ENCODE peak calls at places on chromosomes 11 and 22, in seven cellular contexts. D is OCI-LY7, N is cardiac muscle cell, M is endothelial cell of umbilical vein, E is esophagus squamous epithelium, W is gastrocnemius medialis, P is uterus. U is an unnamed sample.

GRCh38 chr22:28111501-28111900 is 192.4 kb upstream of the PITPNB start:
- DNase-seq in D (no peak), N (no peak), M (no peak), E (no peak), W (no peak), P (no peak), U (no peak)

GRCh38 chr22:42939941-42940653 is 74.9 kb downstream of the PACSIN2 start:
- DNase-seq in D (no peak), N (peak), M (peak), E (no peak), W (peak), P (no peak), U (no peak)

GRCh38 chr11:71342116-71342515 is 89.7 kb upstream of the SHANK2 start:
- DNase-seq in D (no peak), N (peak), M (no peak), E (no peak), W (no peak), P (no peak), U (no peak)

GRCh38 chr22:35308480-35308945 is 8.8 kb downstream of the TOM1 start:
- DNase-seq in D (peak), N (no peak), M (no peak), E (no peak), W (no peak), P (no peak), U (no peak)

GRCh38 chr11:129917231-129917630 is 21.9 kb upstream of the NFRKB start:
- DNase-seq in D (no peak), N (no peak), M (no peak), E (no peak), W (no peak), P (no peak), U (no peak)

GRCh38 chr11:80898910-80899309 is 1458.1 kb upstream of the TENM4 start:
- DNase-seq in D (no peak), N (peak), M (no peak), E (no peak), W (no peak), P (no peak), U (no peak)

GRCh38 chr22:21951931-21952465 is 650 bp downstream of the PPM1F start:
- DNase-seq in D (peak), N (peak), M (peak), E (no peak), W (peak), P (no peak), U (no peak)

GRCh38 chr11:73275381-73275750 is 3.2 kb downstream of the P2RY6 start:
- DNase-seq in D (no peak), N (no peak), M (no peak), E (no peak), W (peak), P (no peak), U (no peak)

GRCh38 chr11:3796796-3797328 is 492 bp downstream of the NUP98 start:
- DNase-seq in D (no peak), N (no peak), M (no peak), E (no peak), W (no peak), P (no peak), U (no peak)

GRCh38 chr22:23108324-23109078 is 33.3 kb downstream of the RSPH14 start:
- DNase-seq in D (no peak), N (no peak), M (no peak), E (no peak), W (no peak), P (no peak), U (no peak)

GRCh38 chr22:22702159-22702873 is 57.9 kb downstream of the GGTLC2 start:
- DNase-seq in D (peak), N (no peak), M (no peak), E (no peak), W (no peak), P (no peak), U (no peak)

GRCh38 chr11:89487016-89487415 is 4.2 kb downstream of the NOX4 start:
- DNase-seq in D (no peak), N (no peak), M (peak), E (no peak), W (no peak), P (no peak), U (no peak)

GRCh38 chr11:78039919-78040671 is 17.0 kb upstream of the KCTD14 start:
- DNase-seq in D (no peak), N (peak), M (peak), E (no peak), W (peak), P (peak), U (peak)

GRCh38 chr11:77525455-77526091 is 51.7 kb upstream of the PAK1 start:
- DNase-seq in D (peak), N (peak), M (no peak), E (no peak), W (no peak), P (no peak), U (no peak)

GRCh38 chr11:72924568-72925190 is 110.5 kb downstream of the ATG16L2 start:
- DNase-seq in D (peak), N (peak), M (peak), E (no peak), W (no peak), P (no peak), U (no peak)

GRCh38 chr11:123560001-123560400 is 94.4 kb downstream of the SCN3B start:
- DNase-seq in D (no peak), N (peak), M (no peak), E (no peak), W (peak), P (peak), U (no peak)

GRCh38 chr22:48919851-48920589 is 907.7 kb downstream of the BRD1 start:
- DNase-seq in D (no peak), N (no peak), M (no peak), E (no peak), W (no peak), P (no peak), U (no peak)

GRCh38 chr22:36931446-36931845 is 18.0 kb downstream of the CSF2RB start:
- DNase-seq in D (no peak), N (no peak), M (no peak), E (no peak), W (no peak), P (no peak), U (no peak)

GRCh38 chr11:9754041-9754471 is 90.2 kb downstream of the SWAP70 start:
- DNase-seq in D (peak), N (no peak), M (no peak), E (no peak), W (peak), P (no peak), U (no peak)

GRCh38 chr11:72343159-72343756 is 91.1 kb downstream of the CLPB start:
- DNase-seq in D (no peak), N (peak), M (no peak), E (no peak), W (no peak), P (peak), U (no peak)

GRCh38 chr11:132318421-132319157 is 948.2 kb downstream of the NTM start:
- DNase-seq in D (no peak), N (peak), M (no peak), E (no peak), W (no peak), P (no peak), U (no peak)

GRCh38 chr11:15603208-15603607 is 488.5 kb downstream of the INSC start:
- DNase-seq in D (no peak), N (no peak), M (no peak), E (no peak), W (peak), P (peak), U (no peak)

GRCh38 chr11:18798941-18799469 is 7.4 kb upstream of the PTPN5 start:
- DNase-seq in D (no peak), N (peak), M (no peak), E (no peak), W (no peak), P (no peak), U (no peak)

GRCh38 chr11:129979046-129979605 is 23.5 kb downstream of the PRDM10 start:
- DNase-seq in D (no peak), N (no peak), M (no peak), E (no peak), W (no peak), P (no peak), U (no peak)

GRCh38 chr11:134857035-134857434 is 445.0 kb upstream of the B3GAT1 start:
- DNase-seq in D (no peak), N (no peak), M (no peak), E (no peak), W (no peak), P (no peak), U (no peak)

GRCh38 chr11:61793829-61794204 is 1.1 kb downstream of the FEN1 start:
- DNase-seq in D (no peak), N (no peak), M (no peak), E (no peak), W (no peak), P (no peak), U (no peak)

GRCh38 chr22:25956801-25957200 is 212.5 kb upstream of the SEZ6L start:
- DNase-seq in D (no peak), N (no peak), M (no peak), E (no peak), W (no peak), P (no peak), U (no peak)

GRCh38 chr11:68691402-68691784 is 7.0 kb downstream of the GAL start:
- DNase-seq in D (no peak), N (no peak), M (no peak), E (no peak), W (no peak), P (no peak), U (no peak)

GRCh38 chr11:127677813-127678212 is 677.2 kb upstream of the KIRREL3 start:
- DNase-seq in D (no peak), N (no peak), M (no peak), E (no peak), W (no peak), P (no peak), U (no peak)

GRCh38 chr11:8726395-8726794 is 43.8 kb downstream of the RPL27A start:
- DNase-seq in D (no peak), N (no peak), M (no peak), E (no peak), W (no peak), P (no peak), U (no peak)

GRCh38 chr22:38320605-38321402 is 3.6 kb upstream of the CSNK1E start:
- DNase-seq in D (no peak), N (no peak), M (no peak), E (no peak), W (no peak), P (no peak), U (no peak)

GRCh38 chr11:125591659-125592304 is 870 bp upstream of the STT3A start:
- DNase-seq in D (peak), N (no peak), M (peak), E (no peak), W (peak), P (peak), U (peak)

GRCh38 chr11:58923300-58923788 is 15.9 kb upstream of the GLYATL1 start:
- DNase-seq in D (peak), N (peak), M (no peak), E (no peak), W (no peak), P (no peak), U (no peak)
- TF ChIP-seq CTCF in D (peak), N (peak), M (no peak), E (peak), W (no peak), P (no peak), U (no peak)

DNA sequence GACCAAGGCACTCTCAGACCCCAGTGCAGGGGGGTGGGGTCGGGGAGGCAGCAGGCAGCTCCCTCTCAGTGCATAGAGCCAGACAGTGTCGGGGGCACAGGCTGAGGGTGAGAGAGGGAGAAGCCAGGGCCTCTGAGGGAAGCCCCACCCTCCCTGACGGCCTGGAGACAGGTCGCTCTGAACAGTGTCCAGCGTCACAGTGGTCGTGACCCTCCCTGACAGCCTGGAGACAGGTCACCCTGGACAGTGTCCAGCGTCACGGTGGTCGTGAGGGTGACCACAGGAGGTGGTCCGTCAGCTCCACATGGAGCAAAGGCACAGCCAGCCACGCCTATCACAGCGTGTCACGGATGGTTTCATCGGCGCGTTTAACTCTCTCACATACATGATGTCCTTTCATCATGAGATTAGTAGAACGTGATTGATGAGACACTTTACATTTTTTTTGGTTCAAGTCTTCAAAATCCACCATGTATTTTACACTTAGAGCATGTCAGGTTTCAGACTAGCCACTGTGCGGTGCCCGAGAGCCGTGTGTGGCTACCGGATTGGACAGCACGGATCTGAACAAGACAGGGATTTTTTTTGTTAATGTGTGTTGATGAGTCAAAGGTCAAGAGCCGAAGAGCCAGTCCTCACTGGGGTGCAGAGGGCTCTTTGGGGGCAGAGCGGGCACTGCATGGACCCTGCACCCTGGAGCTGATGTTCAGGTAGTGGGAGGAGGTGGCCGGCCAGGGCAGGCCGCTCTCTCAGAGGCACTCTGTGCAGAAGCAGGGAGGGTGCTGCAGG is 23.9 kb upstream of the PANX2 start:
- DNase-seq in D (no peak), N (peak), M (no peak), E (no peak), W (peak), P (peak), U (no peak)
- TF ChIP-seq CTCF in D (no peak), N (peak), M (no peak), E (peak), W (peak), P (peak), U (no peak)

DNA sequence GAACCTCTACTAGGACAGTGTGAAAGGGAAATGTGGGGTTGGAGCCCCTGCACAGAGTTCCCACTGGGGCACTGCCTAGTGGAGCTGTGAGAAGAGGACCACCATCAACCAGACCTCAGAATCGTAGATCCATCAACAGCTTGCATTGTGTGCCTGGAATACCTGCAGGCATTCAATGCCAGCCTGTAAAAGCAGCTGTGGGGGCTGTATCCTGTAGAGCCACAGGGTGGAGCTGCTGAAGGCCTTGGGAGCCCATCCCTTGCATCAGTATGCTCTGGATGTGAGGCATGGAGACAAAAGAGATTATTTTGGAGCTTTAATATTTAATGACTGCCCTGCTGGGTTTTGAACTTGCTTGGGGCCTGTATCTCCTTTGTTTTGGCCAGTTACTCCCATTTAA is 46.3 kb downstream of the PGR start:
- DNase-seq in D (no peak), N (no peak), M (no peak), E (no peak), W (no peak), P (no peak), U (no peak)
- TF ChIP-seq CTCF in D (no peak), N (no peak), M (no peak), E (no peak), W (no peak), P (no peak), U (no peak)

DNA sequence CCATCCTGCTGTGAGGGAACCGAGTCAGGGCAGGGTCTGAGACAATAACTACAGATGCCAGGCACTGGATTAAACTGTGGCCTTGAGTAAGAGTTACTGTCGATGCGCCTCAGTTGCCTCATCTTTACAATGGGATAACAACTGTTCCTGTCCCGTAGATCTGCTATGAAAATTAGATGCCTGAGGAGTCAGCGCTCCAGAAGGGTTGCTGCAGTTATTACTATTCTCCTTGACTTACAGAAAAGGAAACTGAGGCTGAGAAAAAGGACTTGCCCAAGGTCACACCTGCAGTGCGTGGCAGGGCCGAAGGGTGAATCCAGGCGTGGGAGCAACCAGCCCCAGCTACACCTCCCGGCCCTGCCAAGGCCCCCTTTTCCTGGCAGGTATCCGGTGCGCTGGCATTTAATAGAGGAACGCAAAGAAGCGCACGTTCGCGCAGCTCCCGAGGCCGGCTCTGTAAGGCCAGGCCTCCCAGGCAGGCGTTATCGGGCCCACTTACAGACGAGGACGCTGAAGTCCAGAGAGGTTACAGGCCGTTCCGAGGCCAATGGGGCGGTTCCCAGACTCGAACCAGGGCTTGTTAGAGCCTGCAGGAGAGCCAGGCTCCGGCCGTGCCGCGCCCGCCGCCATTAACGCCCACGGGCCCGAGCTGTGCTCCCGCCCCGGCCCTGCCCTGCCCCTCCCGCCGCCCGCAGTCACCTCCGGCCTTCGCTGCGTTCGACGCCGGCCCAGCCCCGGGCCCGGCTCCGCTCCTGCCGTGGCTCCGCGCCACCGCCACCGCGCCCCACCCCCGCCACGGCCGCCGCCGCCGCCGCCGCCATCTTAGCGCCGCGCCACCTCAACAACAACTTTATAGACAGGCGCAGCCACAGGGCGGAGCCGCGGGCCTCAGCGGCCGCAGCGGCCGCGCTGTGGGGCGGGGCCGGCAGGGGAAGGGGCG is at the start of gene C11orf68:
- DNase-seq in D (no peak), N (peak), M (peak), E (no peak), W (peak), P (no peak), U (no peak)
- TF ChIP-seq CTCF in D (no peak), N (no peak), M (no peak), E (peak), W (no peak), P (no peak), U (no peak)

GRCh38 chr11:38553033-38553432 is 1955.0 kb upstream of the RAG2 start:
- DNase-seq in D (no peak), N (no peak), M (no peak), E (no peak), W (no peak), P (no peak), U (no peak)
- TF ChIP-seq CTCF in D (no peak), N (no peak), M (no peak), E (no peak), W (no peak), P (no peak), U (no peak)